ENCODE peak calls at places on chromosome 14, in six cellular contexts. S is HCT116, T is GM12878, H is HepG2, D is Panc1, Q is upper lobe of left lung. Z is an unnamed sample. For H3K9me3, the result is how much of the 10 kb centered on the place peaks cover.

GRCh38 chr14:89544636-89545301 is 127.7 kb upstream of the FOXN3 start:
- ATAC-seq in S (no peak), T (no peak), H (peak), D (no peak), Q (peak), Z (no peak)

GRCh38 chr14:99189201-99189801 is 82.7 kb downstream of the BCL11B start:
- ATAC-seq in S (no peak), T (no peak), H (no peak), D (no peak), Q (no peak), Z (no peak)

GRCh38 chr14:56331815-56332214 is 213.6 kb downstream of the PELI2 start:
- ATAC-seq in S (no peak), T (no peak), H (no peak), D (no peak), Q (no peak), Z (no peak)

GRCh38 chr14:72952171-72952570 is 25.9 kb downstream of the DCAF4 start:
- ATAC-seq in S (no peak), T (no peak), H (no peak), D (no peak), Q (no peak), Z (no peak)

GRCh38 chr14:55588259-55588699 is 8.3 kb downstream of the KTN1 start:
- ATAC-seq in S (no peak), T (no peak), H (no peak), D (peak), Q (no peak), Z (no peak)

GRCh38 chr14:71062581-71063303 is 155.5 kb downstream of the PCNX1 start:
- ATAC-seq in S (no peak), T (no peak), H (no peak), D (no peak), Q (no peak), Z (no peak)

GRCh38 chr14:75861161-75861621 is 120.6 kb downstream of the TGFB3 start:
- ATAC-seq in S (peak), T (no peak), H (peak), D (no peak), Q (no peak), Z (peak)

GRCh38 chr14:54790092-54790491 is 112.5 kb downstream of the GCH1 start:
- ATAC-seq in S (no peak), T (no peak), H (no peak), D (no peak), Q (no peak), Z (no peak)

GRCh38 chr14:68623307-68623706 is 169.6 kb downstream of the ZFP36L1 start:
- ATAC-seq in S (no peak), T (no peak), H (no peak), D (no peak), Q (no peak), Z (no peak)

GRCh38 chr14:68621400-68622365 is 171.2 kb downstream of the ZFP36L1 start:
- ATAC-seq in S (no peak), T (no peak), H (no peak), D (no peak), Q (peak), Z (peak)

GRCh38 chr14:68622856-68623255 is 170.0 kb downstream of the ZFP36L1 start:
- ATAC-seq in S (no peak), T (peak), H (no peak), D (no peak), Q (no peak), Z (no peak)

GRCh38 chr14:68616255-68616902 is 176.5 kb downstream of the ZFP36L1 start:
- ATAC-seq in S (no peak), T (no peak), H (no peak), D (no peak), Q (no peak), Z (no peak)

GRCh38 chr14:68619805-68620574 is 172.9 kb downstream of the ZFP36L1 start:
- ATAC-seq in S (peak), T (no peak), H (peak), D (no peak), Q (peak), Z (no peak)
- H3K9me3 ChIP-seq in S (under half), T (under half), H (under half), D (under half), Q (under half), Z (under half)

DNA sequence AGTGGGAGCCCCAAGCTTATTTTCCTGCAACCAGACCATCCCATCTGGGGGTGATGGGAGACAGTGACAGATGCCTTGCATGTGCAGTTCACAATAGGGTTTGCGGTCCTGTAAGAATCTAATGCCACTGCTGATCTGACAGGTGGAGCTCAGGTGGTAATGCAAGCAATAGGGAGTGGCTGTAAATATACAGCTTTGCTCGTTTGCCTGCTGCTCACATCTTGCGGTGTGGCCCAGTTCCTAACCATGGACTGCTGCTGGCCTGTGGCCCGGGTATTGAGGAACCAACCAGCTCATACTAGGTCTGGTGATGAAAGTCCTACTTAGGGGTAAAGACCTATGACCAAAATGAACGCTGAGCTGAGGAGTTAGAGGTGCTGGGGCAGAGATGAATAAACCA is 36.1 kb upstream of the CCDC88C start:
- ATAC-seq in S (no peak), T (peak), H (peak), D (no peak), Q (no peak), Z (no peak)
- TF ChIP-seq POLR2AphosphoS5 in S (no peak), T (no peak), H (no peak), D (no peak), Q (no peak), Z (no peak)

GRCh38 chr14:38544766-38545165 is 288.9 kb upstream of the CLEC14A start:
- ATAC-seq in S (no peak), T (no peak), H (no peak), D (no peak), Q (no peak), Z (no peak)
- H3K9me3 ChIP-seq in S (under half), T (under half), H (under half), D (under half), Q (under half), Z (under half)

GRCh38 chr14:76918176-76918750 is 92.1 kb downstream of the LRRC74A start:
- ATAC-seq in S (peak), T (peak), H (no peak), D (peak), Q (peak), Z (peak)

GRCh38 chr14:76919431-76919810 is 93.2 kb downstream of the LRRC74A start:
- ATAC-seq in S (peak), T (no peak), H (no peak), D (peak), Q (no peak), Z (no peak)

GRCh38 chr14:76917759-76918175 is 91.6 kb downstream of the LRRC74A start:
- ATAC-seq in S (no peak), T (no peak), H (no peak), D (no peak), Q (peak), Z (no peak)

GRCh38 chr14:76919811-76920571 is 93.8 kb downstream of the LRRC74A start:
- ATAC-seq in S (no peak), T (peak), H (peak), D (peak), Q (no peak), Z (no peak)

GRCh38 chr14:76918751-76919421 is 92.7 kb downstream of the LRRC74A start:
- ATAC-seq in S (peak), T (peak), H (peak), D (peak), Q (peak), Z (peak)
- TF ChIP-seq POLR2AphosphoS5 in S (peak), T (no peak), H (no peak), D (peak), Q (peak), Z (peak)